ENCODE peak calls at places on chromosomes 1 and 21, in nine cellular contexts. W is OCI-LY7, H is kidney, U is astrocyte of the cerebellum, M is stomach, E is A549, B is HepG2, T is NB4, C is psoas muscle. Y is an unnamed sample.

GRCh38 chr1:26075421-26076144 is 8.2 kb upstream of the TRIM63 start:
- DNase-seq in W (no peak), H (no peak), U (no peak), M (peak; percentile 42), E (no peak), B (no peak), T (no peak), C (peak; percentile 92), Y (no peak)

GRCh38 chr21:41895643-41896493 is 16.7 kb upstream of the PRDM15 start:
- DNase-seq in W (peak; percentile 46), H (no peak), U (no peak), M (no peak), E (no peak), B (no peak), T (no peak), C (no peak), Y (no peak)

GRCh38 chr1:203650012-203650836 is 23.6 kb downstream of the ATP2B4 start:
- DNase-seq in W (peak; percentile 77), H (peak; percentile 88), U (no peak), M (peak; percentile 80), E (no peak), B (no peak), T (peak; percentile 68), C (peak; percentile 70), Y (no peak)

GRCh38 chr1:27388337-27389005 is 4.0 kb upstream of the GPR3 start:
- DNase-seq in W (peak; percentile 76), H (no peak), U (no peak), M (peak; percentile 86), E (peak; percentile 60), B (peak; percentile 49), T (peak; percentile 65), C (peak; percentile 79), Y (no peak)

GRCh38 chr1:228943436-228943835 is 208.2 kb downstream of the RHOU start:
- DNase-seq in W (no peak), H (no peak), U (no peak), M (no peak), E (no peak), B (no peak), T (no peak), C (no peak), Y (no peak)

GRCh38 chr21:36350282-36350910 is 30.4 kb downstream of the MORC3 start:
- DNase-seq in W (no peak), H (no peak), U (no peak), M (no peak), E (no peak), B (no peak), T (no peak), C (no peak), Y (no peak)

GRCh38 chr1:18440385-18441226 is 40.1 kb upstream of the KLHDC7A start:
- DNase-seq in W (no peak), H (no peak), U (no peak), M (peak; percentile 39), E (no peak), B (no peak), T (no peak), C (no peak), Y (no peak)

GRCh38 chr1:154937051-154937987 is 800 bp upstream of the PMVK start:
- DNase-seq in W (peak; percentile 91), H (peak; percentile 97), U (peak; percentile 89), M (peak; percentile 91), E (peak; percentile 94), B (peak; percentile 75), T (peak; percentile 94), C (peak; percentile 96), Y (peak; percentile 74)

GRCh38 chr1:183443025-183443424 is 24.8 kb upstream of the NMNAT2 start:
- DNase-seq in W (no peak), H (no peak), U (no peak), M (no peak), E (no peak), B (no peak), T (no peak), C (no peak), Y (no peak)

GRCh38 chr21:17585875-17586450 is 26.7 kb downstream of the BTG3 start:
- DNase-seq in W (peak; percentile 72), H (no peak), U (peak; percentile 43), M (no peak), E (peak; percentile 5), B (peak; percentile 41), T (peak; percentile 43), C (no peak), Y (peak; percentile 13)

DNA sequence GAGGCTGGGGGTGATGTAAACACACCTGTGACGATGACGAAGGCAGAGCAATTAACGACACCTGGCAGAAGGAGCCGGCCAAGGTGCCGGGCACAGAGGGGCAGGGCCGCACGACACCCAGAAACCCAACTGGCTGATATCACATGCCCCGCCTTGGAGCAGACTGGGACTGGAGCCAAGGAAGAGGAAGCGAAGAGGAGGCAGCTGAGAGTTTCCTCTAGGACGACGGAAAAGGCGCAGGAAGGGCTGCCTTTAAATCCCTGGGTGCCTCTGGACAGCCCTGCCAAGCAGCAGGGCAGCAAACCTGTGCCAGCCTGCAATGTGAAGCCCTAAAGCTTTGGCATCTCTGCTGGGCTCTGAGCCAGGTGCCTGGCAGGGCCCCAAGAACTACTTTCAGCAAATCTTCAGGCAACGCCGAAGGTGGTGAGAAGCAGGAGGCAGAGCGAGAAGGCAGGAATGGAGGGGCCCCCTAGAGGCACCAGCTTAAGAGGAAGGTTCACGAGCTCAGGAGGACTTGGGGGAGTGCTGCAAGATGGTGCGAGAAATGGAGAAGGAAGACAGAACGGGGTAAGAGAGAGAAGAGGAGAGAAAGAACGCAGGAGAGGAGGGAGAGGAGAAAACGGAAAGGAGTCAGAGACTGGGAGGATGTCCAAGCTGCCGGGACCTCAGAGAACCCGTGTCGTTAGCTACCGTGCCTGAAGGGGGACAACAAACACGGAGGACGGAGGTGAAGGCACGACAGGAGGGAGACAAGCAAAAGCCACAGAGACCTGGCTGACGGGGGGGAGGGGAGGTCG is 25.3 kb upstream of the PEF1 start:
- DNase-seq in W (peak; percentile 16), H (peak; percentile 92), U (no peak), M (peak; percentile 94), E (peak; percentile 22), B (no peak), T (peak; percentile 34), C (peak; percentile 90), Y (no peak)
- H3K4me3 ChIP-seq in W (no peak overlapping the region), H (peak overlapping the region; percentile 45), U (no peak overlapping the region), M (peak overlapping the region; percentile 26), E (no peak overlapping the region), B (no peak overlapping the region), T (no peak overlapping the region), C (peak overlapping the region; percentile 56), Y (peak overlapping the region; percentile 45)

GRCh38 chr21:43949499-43950208 is 62.5 kb upstream of the TRAPPC10 start:
- DNase-seq in W (no peak), H (no peak), U (no peak), M (no peak), E (no peak), B (no peak), T (no peak), C (no peak), Y (no peak)
- TF ChIP-seq CTCF in W (no peak), H (no peak), U (no peak), M (no peak), E (no peak), B (no peak), T (no peak), C (no peak), Y (no peak)

DNA sequence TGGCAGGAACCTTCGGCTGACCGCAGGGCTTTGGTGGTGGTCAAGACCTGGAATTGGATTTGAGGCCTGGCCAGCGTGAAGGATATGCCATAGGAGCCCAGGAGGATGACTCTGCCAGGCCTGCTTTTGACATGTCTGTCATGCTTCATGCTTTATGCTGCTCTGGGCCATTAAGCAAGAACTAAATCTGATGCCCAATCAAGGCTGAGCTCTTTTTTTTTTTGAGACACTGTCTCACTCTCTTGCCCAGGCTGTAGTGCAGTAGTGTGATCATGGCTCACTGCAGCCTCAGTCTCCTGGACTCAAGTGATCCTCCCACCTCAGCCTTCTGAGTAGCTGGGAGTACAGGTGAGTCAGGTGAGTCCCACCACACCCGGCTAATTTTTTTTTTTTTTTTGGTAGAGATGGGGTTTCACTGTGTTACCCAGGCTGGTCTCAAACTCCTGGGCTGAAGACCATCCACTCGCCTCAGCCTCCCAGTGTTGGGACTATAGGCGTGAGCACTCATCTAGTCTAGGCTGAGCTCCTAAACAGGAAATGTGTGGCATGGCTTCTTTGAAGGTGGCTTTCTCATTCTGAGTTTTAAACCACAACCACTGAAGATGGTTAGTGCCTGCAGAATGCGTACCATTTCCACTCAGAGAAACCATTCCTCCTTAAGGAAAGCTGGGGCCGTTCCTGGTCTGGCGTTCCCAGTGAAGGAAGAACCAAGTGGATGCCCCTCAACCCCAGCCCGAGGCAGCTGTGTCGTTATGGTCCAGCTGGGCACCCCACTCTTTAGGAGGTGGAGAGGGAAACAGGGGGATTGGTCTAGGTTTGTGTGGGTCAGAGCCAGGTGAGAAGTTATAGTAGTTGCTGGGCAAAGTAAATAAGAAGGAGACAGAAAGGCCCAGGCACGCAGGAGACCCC is 34.2 kb upstream of the ATP5PO start:
- DNase-seq in W (no peak), H (no peak), U (no peak), M (no peak), E (no peak), B (no peak), T (peak; percentile 15), C (no peak), Y (no peak)
- H3K4me3 ChIP-seq in W (no peak overlapping the region), H (no peak overlapping the region), U (no peak overlapping the region), M (no peak overlapping the region), E (no peak overlapping the region), B (no peak overlapping the region), T (no peak overlapping the region), C (no peak overlapping the region), Y (no peak overlapping the region)

GRCh38 chr1:153057375-153057774 is at the start of gene SPRR2A:
- DNase-seq in W (peak; percentile 1), H (no peak), U (no peak), M (no peak), E (no peak), B (no peak), T (no peak), C (no peak), Y (no peak)

GRCh38 chr1:153058826-153059784 is 1.8 kb upstream of the SPRR2A start:
- DNase-seq in W (no peak), H (no peak), U (no peak), M (no peak), E (no peak), B (no peak), T (no peak), C (no peak), Y (no peak)

DNA sequence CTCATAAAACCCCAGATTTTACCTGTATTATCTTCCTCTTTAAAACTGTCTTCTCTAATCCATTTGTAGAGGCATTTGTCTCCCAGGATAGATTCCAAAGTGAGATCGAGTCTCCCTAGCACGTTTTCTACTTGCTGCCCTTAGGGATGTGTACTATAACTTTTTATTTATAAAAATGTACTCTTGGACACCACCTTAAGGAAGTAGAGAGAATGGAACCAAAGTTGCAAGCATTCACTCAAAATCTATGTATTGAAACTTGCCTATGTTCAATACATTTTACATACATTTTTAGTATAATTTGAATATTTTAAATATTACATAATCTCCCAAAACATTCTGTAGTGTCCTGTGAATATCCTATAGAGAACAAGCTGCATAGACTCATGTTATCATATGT is 842 bp upstream of the SPRR2A start:
- DNase-seq in W (no peak), H (no peak), U (no peak), M (no peak), E (no peak), B (no peak), T (no peak), C (no peak), Y (no peak)
- TF ChIP-seq CTCF in W (peak; percentile 58), H (no peak), U (no peak), M (no peak), E (peak; percentile 12), B (no peak), T (no peak), C (no peak), Y (no peak)